ENCODE peak calls at places on chromosomes 2 and 18, in six cellular contexts. B, G, O, J, I and F are unnamed samples.

GRCh38 chr2:235812185-235812670 is 318.4 kb downstream of the AGAP1 start:
- DNase-seq in B (no peak), G (no peak), O (peak), J (no peak), I (no peak), F (no peak)

GRCh38 chr18:36634573-36635216 is 194.1 kb downstream of the TPGS2 start:
- DNase-seq in B (no peak), G (no peak), O (no peak), J (no peak), I (no peak), F (no peak)

GRCh38 chr2:24984912-24985311 is 13.2 kb upstream of the DNAJC27 start:
- DNase-seq in B (no peak), G (no peak), O (no peak), J (no peak), I (no peak), F (no peak)

GRCh38 chr2:159012142-159012541 is 43.7 kb downstream of the TANC1 start:
- DNase-seq in B (no peak), G (no peak), O (no peak), J (no peak), I (no peak), F (no peak)

GRCh38 chr2:118613742-118614141 is 233.7 kb downstream of the EN1 start:
- DNase-seq in B (no peak), G (no peak), O (no peak), J (no peak), I (no peak), F (no peak)

GRCh38 chr2:28231110-28231621 is 161.5 kb upstream of the FOSL2 start:
- DNase-seq in B (peak), G (peak), O (no peak), J (no peak), I (no peak), F (no peak)

GRCh38 chr18:24987933-24988840 is 363.8 kb downstream of the ZNF521 start:
- DNase-seq in B (no peak), G (peak), O (no peak), J (no peak), I (no peak), F (no peak)

GRCh38 chr2:113791697-113792590 is 35.5 kb upstream of the SLC35F5 start:
- DNase-seq in B (no peak), G (no peak), O (no peak), J (peak), I (no peak), F (no peak)

GRCh38 chr2:70124983-70125480 is 37.8 kb downstream of the PCBP1 start:
- DNase-seq in B (peak), G (peak), O (peak), J (no peak), I (no peak), F (peak)

GRCh38 chr2:73111300-73112025 is 1.3 kb downstream of the RAB11FIP5 start:
- DNase-seq in B (peak), G (peak), O (peak), J (no peak), I (no peak), F (no peak)

GRCh38 chr2:12717988-12718661 is 1.4 kb downstream of the TRIB2 start:
- DNase-seq in B (peak), G (no peak), O (peak), J (no peak), I (no peak), F (no peak)

GRCh38 chr2:181145645-181146044 is 165.2 kb downstream of the UBE2E3 start:
- DNase-seq in B (no peak), G (no peak), O (peak), J (no peak), I (no peak), F (peak)

GRCh38 chr2:105042189-105042588 is 4.3 kb downstream of the MRPS9 start:
- DNase-seq in B (no peak), G (no peak), O (no peak), J (no peak), I (no peak), F (no peak)

GRCh38 chr2:54545700-54546450 is 89.7 kb downstream of the SPTBN1 start:
- DNase-seq in B (no peak), G (no peak), O (no peak), J (peak), I (no peak), F (no peak)

GRCh38 chr2:74499269-74499939 is at the start of gene LBX2:
- DNase-seq in B (no peak), G (no peak), O (peak), J (no peak), I (no peak), F (no peak)

GRCh38 chr2:150063950-150064549 is 423.4 kb downstream of the RND3 start:
- DNase-seq in B (no peak), G (no peak), O (no peak), J (no peak), I (no peak), F (no peak)

GRCh38 chr2:225998125-225998524 is 598.6 kb downstream of the NYAP2 start:
- DNase-seq in B (no peak), G (no peak), O (no peak), J (no peak), I (no peak), F (no peak)

GRCh38 chr2:17470855-17471641 is 47.2 kb downstream of the RAD51AP2 start:
- DNase-seq in B (no peak), G (no peak), O (no peak), J (no peak), I (peak), F (no peak)

GRCh38 chr18:57833441-57834101 is 30.5 kb upstream of the ATP8B1 start:
- DNase-seq in B (no peak), G (no peak), O (no peak), J (no peak), I (no peak), F (no peak)

GRCh38 chr18:78703297-78703696 is 276.3 kb upstream of the SALL3 start:
- DNase-seq in B (no peak), G (no peak), O (no peak), J (no peak), I (no peak), F (no peak)

GRCh38 chr2:68357608-68358337 is 7.3 kb upstream of the PLEK start:
- DNase-seq in B (no peak), G (peak), O (no peak), J (no peak), I (peak), F (no peak)

GRCh38 chr2:119004602-119005001 is 62.6 kb downstream of the MARCO start:
- DNase-seq in B (no peak), G (no peak), O (no peak), J (no peak), I (no peak), F (no peak)

GRCh38 chr2:220539481-220539880 is 912.1 kb downstream of the SLC4A3 start:
- DNase-seq in B (no peak), G (no peak), O (no peak), J (no peak), I (no peak), F (no peak)

GRCh38 chr2:31107588-31108300 is 30.5 kb downstream of the GALNT14 start:
- DNase-seq in B (no peak), G (no peak), O (no peak), J (no peak), I (no peak), F (no peak)

GRCh38 chr2:169050476-169051240 is 18.7 kb upstream of the DHRS9 start:
- DNase-seq in B (no peak), G (no peak), O (no peak), J (no peak), I (no peak), F (no peak)

GRCh38 chr2:239484571-239485355 is 83.9 kb upstream of the HDAC4 start:
- DNase-seq in B (no peak), G (no peak), O (no peak), J (no peak), I (no peak), F (no peak)

GRCh38 chr2:20291106-20291564 is 59.5 kb downstream of the PUM2 start:
- DNase-seq in B (peak), G (no peak), O (no peak), J (peak), I (peak), F (no peak)

GRCh38 chr2:14828223-14828622 is 195.7 kb downstream of the LRATD1 start:
- DNase-seq in B (no peak), G (no peak), O (no peak), J (no peak), I (no peak), F (no peak)

GRCh38 chr2:14826518-14826917 is 194.0 kb downstream of the LRATD1 start:
- DNase-seq in B (no peak), G (no peak), O (no peak), J (no peak), I (no peak), F (no peak)

GRCh38 chr2:14827226-14828023 is 194.9 kb downstream of the LRATD1 start:
- DNase-seq in B (no peak), G (no peak), O (no peak), J (peak), I (no peak), F (no peak)

GRCh38 chr2:14831458-14831857 is 198.9 kb downstream of the LRATD1 start:
- DNase-seq in B (no peak), G (no peak), O (no peak), J (no peak), I (no peak), F (no peak)
- TF ChIP-seq CTCF in B (no peak), G (no peak), O (no peak), J (peak), I (peak), F (no peak)

DNA sequence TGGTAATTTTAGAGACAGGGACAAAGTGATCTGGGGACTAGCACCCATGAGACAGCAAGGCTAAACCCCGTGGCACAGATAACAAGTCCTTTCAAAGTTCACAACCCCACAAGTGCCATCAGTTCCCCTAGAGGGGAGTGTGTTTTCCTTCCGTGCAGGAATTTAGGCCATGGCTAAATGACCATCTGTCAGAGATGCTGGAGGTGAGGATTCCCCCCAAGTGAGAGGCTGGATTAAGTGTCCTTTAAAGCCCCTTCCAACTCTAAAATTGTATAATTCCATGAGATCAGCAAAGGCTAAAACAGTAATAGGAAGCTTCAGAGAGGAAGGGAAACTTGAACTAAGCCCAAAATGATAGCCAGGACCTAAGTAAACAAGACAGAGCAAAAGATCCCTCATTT is 8.7 kb downstream of the FEZ2 start:
- DNase-seq in B (no peak), G (no peak), O (no peak), J (no peak), I (no peak), F (no peak)
- TF ChIP-seq CTCF in B (no peak), G (no peak), O (no peak), J (no peak), I (no peak), F (no peak)

DNA sequence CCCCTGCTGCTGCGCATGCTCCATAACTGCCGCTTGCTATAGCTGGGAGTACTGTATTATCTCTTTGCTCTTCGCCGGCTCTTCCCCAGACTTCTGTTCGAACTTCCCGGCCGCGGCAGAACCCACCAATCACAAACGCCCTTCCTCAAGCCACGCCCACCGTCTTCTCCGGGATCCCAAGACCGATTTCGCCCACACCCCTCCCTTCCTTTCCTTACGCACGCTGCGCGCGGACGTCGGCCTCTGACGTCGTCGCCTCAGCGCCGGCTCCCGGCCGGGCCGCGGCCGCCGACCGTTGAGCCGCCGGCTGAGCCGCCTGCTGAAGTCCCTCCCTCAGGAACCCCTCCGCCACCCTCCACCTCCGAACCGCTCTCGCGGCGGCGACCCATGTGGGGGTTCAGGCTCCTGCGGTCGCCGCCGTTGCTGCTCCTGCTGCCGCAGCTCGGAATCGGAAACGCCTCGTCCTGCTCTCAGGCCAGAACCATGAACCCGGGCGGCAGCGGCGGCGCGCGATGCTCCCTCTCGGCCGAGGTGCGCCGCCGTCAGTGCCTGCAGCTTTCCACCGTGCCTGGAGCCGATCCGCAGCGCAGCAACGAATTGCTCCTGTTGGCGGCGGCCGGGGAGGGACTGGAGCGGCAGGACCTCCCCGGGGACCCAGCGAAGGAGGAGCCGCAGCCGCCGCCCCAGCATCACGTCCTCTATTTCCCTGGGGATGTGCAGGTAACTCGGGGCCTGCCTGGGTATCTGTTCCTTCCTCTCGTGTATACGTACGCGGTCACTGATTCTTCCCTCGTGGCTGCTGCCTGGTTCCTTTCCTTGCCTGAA is at the start of gene C2orf69:
- DNase-seq in B (peak), G (peak), O (peak), J (peak), I (peak), F (peak)
- TF ChIP-seq CTCF in B (no peak), G (peak), O (no peak), J (no peak), I (no peak), F (peak)

DNA sequence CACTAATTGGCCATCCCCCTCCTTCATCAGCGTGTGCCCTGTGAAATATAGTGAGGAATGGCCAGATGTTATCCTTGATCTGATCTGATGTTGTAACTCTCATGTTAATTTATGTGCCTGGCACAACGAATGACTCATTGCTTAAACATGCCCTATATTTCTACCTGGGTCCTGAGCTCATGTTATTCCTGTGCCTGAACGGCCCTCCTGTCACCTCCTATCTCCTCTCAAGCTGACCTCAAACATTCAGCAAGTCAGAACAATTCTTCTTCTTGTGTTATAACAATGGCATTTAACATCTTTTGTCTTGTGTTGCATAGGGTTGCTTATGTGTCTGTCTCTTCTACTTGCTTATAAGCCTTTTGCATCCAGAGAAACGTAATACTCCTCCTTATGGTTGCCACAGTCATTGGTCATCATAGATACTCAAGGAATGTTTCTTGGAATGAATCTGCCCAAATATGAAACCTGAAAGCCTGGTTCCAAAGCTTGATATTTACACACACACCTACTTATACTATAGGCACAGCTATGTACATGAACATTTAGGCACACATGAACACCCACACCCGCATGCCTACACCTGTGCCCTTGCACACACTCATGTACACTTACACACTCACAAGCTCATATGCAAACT is 80.2 kb upstream of the PHLPP1 start:
- DNase-seq in B (no peak), G (no peak), O (no peak), J (peak), I (no peak), F (no peak)
- TF ChIP-seq CTCF in B (no peak), G (no peak), O (no peak), J (no peak), I (no peak), F (no peak)